ENCODE peak calls at places on chromosomes 11 and 22, in six cellular contexts. S, C, N, K, X and G are unnamed samples.

GRCh38 chr11:133898770-133899115 is 53.4 kb upstream of the SPATA19 start:
- DNase-seq in S (peak; percentile 2), C (no peak), N (no peak), K (no peak), X (no peak), G (no peak)

GRCh38 chr22:35630387-35630793 is 13.3 kb upstream of the MB start:
- DNase-seq in S (no peak), C (peak; percentile 56), N (no peak), K (no peak), X (no peak), G (no peak)

GRCh38 chr11:119056397-119056999 is 507 bp downstream of the HYOU1 start:
- DNase-seq in S (peak; percentile 52), C (peak; percentile 47), N (no peak), K (peak; percentile 29), X (peak; percentile 20), G (peak; percentile 44)

GRCh38 chr11:72781313-72782080 is 12.3 kb downstream of the STARD10 start:
- DNase-seq in S (peak; percentile 42), C (no peak), N (no peak), K (peak; percentile 51), X (peak; percentile 32), G (peak; percentile 37)

GRCh38 chr11:93589347-93589746 is 46.2 kb upstream of the SMCO4 start:
- DNase-seq in S (no peak), C (no peak), N (no peak), K (no peak), X (no peak), G (no peak)

GRCh38 chr11:73392108-73393010 is 16.2 kb downstream of the RELT start:
- DNase-seq in S (no peak), C (no peak), N (no peak), K (no peak), X (no peak), G (no peak)

GRCh38 chr11:130721736-130722135 is 194.5 kb downstream of the SNX19 start:
- DNase-seq in S (no peak), C (peak; percentile 87), N (no peak), K (no peak), X (no peak), G (no peak)

GRCh38 chr22:20865331-20865730 is 6.5 kb downstream of the SNAP29 start:
- DNase-seq in S (no peak), C (no peak), N (no peak), K (no peak), X (no peak), G (no peak)

GRCh38 chr22:26846645-26847044 is 189.3 kb downstream of the MIAT start:
- DNase-seq in S (peak; percentile 18), C (no peak), N (no peak), K (no peak), X (no peak), G (no peak)

GRCh38 chr22:20384171-20384570 is 9.8 kb upstream of the ZNF74 start:
- DNase-seq in S (no peak), C (no peak), N (no peak), K (no peak), X (no peak), G (no peak)